ENCODE peak calls at places on chromosomes 16 and 17, in six cellular contexts. Z is hepatocyte, K is neural progenitor cell, G is PC-3, A is GM23248, J is GM23338. R is an unnamed sample.

GRCh38 chr17:28112199-28112995 is 69.9 kb downstream of the NLK start:
- DNase-seq in G (peak), Z (no peak), K (no peak), A (peak), J (no peak), R (no peak)

GRCh38 chr17:6914711-6915110 is 81.1 kb upstream of the ALOX12 start:
- DNase-seq in A (peak), Z (no peak), J (no peak), K (no peak), G (no peak), R (no peak)

GRCh38 chr16:68711421-68712139 is 25.5 kb upstream of the CDH1 start:
- DNase-seq in Z (no peak), K (no peak), J (no peak), A (no peak), G (no peak), R (no peak)

GRCh38 chr17:78252111-78252634 is 20.7 kb downstream of the TMEM235 start:
- DNase-seq in K (no peak), J (no peak), G (no peak), A (no peak), Z (no peak), R (no peak)

GRCh38 chr17:80475949-80476876 is at the start of gene NPTX1:
- DNase-seq in G (peak), K (peak), J (peak), A (peak), Z (peak), R (peak)

GRCh38 chr16:85002099-85002541 is 9.2 kb downstream of the ZDHHC7 start:
- DNase-seq in A (no peak), J (no peak), K (no peak), Z (no peak), G (no peak), R (no peak)

GRCh38 chr17:7318121-7318860 is 3.1 kb upstream of the GPS2 start:
- DNase-seq in Z (peak), A (no peak), K (no peak), J (no peak), G (no peak), R (no peak)

GRCh38 chr17:62096401-62096670 is 31.3 kb upstream of the MED13 start:
- DNase-seq in A (no peak), G (no peak), J (no peak), K (no peak), Z (no peak), R (no peak)

GRCh38 chr17:61656721-61657217 is 65.8 kb upstream of the NACA2 start:
- DNase-seq in G (no peak), A (no peak), Z (no peak), K (no peak), J (no peak), R (no peak)

GRCh38 chr16:48126801-48127644 is 28.8 kb downstream of the ABCC12 start:
- DNase-seq in G (peak), Z (peak), K (no peak), A (peak), J (no peak), R (no peak)

GRCh38 chr16:60989592-60989991 is 1046.6 kb downstream of the CDH8 start:
- DNase-seq in A (no peak), K (no peak), J (no peak), G (no peak), Z (no peak), R (no peak)

GRCh38 chr16:15052747-15053476 is 3.0 kb downstream of the NTAN1 start:
- DNase-seq in J (no peak), G (no peak), K (no peak), A (peak), Z (no peak), R (no peak)

GRCh38 chr17:15269690-15270089 is 4.6 kb upstream of the PMP22 start:
- DNase-seq in G (no peak), A (no peak), K (no peak), Z (no peak), J (no peak), R (no peak)

GRCh38 chr17:42405963-42406495 is 17.0 kb downstream of the CAVIN1 start:
- DNase-seq in J (peak), G (no peak), Z (peak), A (peak), K (peak), R (peak)

GRCh38 chr16:2692251-2692947 is 10.1 kb downstream of the KCTD5 start:
- DNase-seq in K (peak), G (no peak), Z (no peak), A (no peak), J (peak), R (no peak)

GRCh38 chr17:76273435-76273921 is 8.3 kb downstream of the UBALD2 start:
- DNase-seq in A (no peak), Z (no peak), G (no peak), K (no peak), J (no peak), R (peak)

GRCh38 chr16:59192551-59193199 is 458.6 kb upstream of the GOT2 start:
- DNase-seq in K (peak), A (peak), Z (peak), G (peak), J (peak), R (peak)

GRCh38 chr17:57004944-57005579 is 27.1 kb downstream of the SCPEP1 start:
- DNase-seq in G (peak), Z (no peak), J (peak), K (peak), A (no peak), R (no peak)

GRCh38 chr17:60154616-60155426 is 5.0 kb downstream of the CA4 start:
- DNase-seq in Z (no peak), J (peak), A (peak), K (no peak), G (peak), R (peak)

GRCh38 chr17:31508310-31509094 is 117.0 kb downstream of the RAB11FIP4 start:
- DNase-seq in K (peak), Z (no peak), J (peak), G (no peak), A (peak), R (no peak)

GRCh38 chr16:1706386-1707192 is 594 bp downstream of the MAPK8IP3 start:
- DNase-seq in Z (peak), G (no peak), J (peak), K (peak), A (peak), R (peak)

GRCh38 chr16:49410226-49410625 is 36.6 kb downstream of the C16orf78 start:
- DNase-seq in J (no peak), A (no peak), G (no peak), Z (no peak), K (no peak), R (no peak)

GRCh38 chr17:29918922-29919856 is 10.8 kb downstream of the SSH2 start:
- DNase-seq in K (no peak), A (peak), G (peak), J (no peak), Z (no peak), R (no peak)

GRCh38 chr16:84266451-84266850 is 26.6 kb upstream of the KCNG4 start:
- DNase-seq in K (peak), J (peak), G (peak), Z (peak), A (peak), R (peak)

DNA sequence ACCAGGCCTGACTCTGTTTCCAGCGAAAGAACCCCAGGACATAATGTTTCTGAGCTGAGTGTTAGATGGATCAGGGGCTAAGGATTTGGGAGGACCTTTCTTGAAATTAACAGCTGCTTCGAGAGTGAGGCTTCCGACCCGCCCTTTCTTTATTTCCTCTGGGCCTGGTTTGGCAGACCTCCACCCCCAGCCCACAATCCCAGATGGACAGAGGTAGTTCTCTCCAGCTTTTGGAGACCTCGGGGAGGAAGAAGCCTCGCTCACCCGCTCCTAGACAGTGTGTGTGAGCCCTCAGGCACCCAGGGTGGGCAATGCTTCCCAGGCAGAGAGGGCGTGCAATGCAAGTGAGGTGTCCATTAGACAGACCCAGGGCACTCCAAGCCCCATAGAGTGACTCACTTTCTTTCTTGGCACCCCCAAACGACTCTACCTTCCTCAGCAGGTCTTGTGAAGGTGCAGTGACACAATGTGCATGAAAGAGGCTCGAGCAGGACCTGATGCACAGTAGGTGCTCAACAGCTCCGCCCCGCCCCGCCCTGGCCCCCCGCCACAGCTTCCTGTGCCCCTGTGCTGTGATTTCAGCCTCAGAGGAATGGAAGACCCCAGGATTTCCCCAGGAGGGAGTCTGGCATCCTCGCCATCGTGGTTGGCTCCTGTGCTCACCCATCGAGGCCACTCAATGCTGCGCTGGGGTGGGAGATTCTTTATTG is 50.7 kb upstream of the TOB1 start:
- DNase-seq in A (no peak), G (no peak), K (no peak), J (no peak), Z (no peak), R (no peak)
- TF ChIP-seq EZH2phosphoT487 in A (no peak), G (no peak), K (no peak), J (no peak), Z (no peak), R (no peak)

GRCh38 chr16:17224859-17225258 is 245.9 kb downstream of the XYLT1 start:
- DNase-seq in K (no peak), A (peak), Z (peak), J (no peak), G (no peak), R (no peak)

GRCh38 chr16:17224350-17224749 is 246.4 kb downstream of the XYLT1 start:
- DNase-seq in A (no peak), K (no peak), Z (no peak), J (no peak), G (no peak), R (no peak)

GRCh38 chr16:17222756-17223411 is 247.9 kb downstream of the XYLT1 start:
- DNase-seq in J (peak), G (no peak), A (no peak), K (no peak), Z (no peak), R (no peak)

GRCh38 chr16:17225551-17225950 is 245.2 kb downstream of the XYLT1 start:
- DNase-seq in J (no peak), Z (no peak), K (no peak), A (peak), G (no peak), R (no peak)

DNA sequence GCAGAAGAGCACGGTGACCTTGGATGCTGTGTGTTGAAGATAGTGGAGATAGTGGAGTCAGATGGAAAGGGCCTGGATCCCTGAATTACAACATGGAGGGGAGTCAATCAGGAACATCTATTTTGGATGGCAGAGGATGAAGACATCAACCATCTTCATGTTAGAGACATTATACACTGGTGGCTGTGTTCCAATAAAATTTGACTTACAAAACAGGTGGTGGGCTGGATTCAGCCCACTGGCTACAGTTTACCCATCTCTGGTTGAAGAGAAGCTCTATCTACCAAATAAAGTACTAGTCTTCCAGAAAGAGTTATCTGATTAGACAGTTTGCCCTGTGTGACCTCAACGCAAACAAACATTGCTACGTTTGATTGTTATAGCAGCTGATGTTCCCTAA is 247.2 kb downstream of the XYLT1 start:
- DNase-seq in A (no peak), K (no peak), Z (no peak), G (no peak), J (no peak), R (no peak)
- TF ChIP-seq EZH2phosphoT487 in A (no peak), K (no peak), Z (no peak), G (no peak), J (no peak), R (no peak)

DNA sequence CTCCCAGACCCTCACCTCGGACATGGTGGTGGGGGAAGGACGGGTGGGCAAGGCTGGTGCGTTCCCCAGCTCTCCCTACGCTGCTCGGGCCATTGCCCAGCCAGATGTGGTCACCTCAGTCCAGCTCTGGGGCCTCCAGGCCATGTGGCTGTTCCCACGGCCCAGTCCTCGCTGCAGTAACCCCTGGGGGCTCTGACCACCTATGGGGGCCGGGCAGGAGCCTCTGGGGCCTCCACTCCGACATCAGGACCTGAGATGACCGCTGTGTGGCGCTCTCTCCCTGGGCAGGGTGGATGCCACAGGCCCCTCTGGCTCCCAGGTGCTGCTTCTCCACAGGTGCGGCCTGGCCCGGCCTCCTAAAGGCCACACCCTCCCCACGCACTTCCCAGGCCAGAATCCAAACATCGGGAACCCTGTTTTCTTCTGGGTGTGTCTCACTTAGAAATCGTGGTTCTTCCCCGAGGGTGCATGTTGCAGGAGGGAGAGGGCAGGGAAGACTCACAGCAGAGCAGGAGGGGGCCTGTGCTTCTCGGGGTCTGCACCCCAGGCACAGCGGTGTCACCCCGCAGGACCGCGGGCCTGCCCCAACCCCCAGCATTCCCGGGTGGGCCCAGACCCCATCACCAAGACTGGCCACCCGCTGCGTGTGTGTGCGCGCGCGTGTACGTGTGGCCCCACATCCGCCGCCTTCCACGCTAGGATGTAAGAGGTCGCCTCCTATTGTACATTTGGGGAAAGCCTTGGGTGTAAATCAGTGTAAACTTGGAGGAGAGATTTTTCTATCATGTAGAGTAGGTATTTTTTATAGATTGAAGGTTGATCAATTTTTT is 5.9 kb upstream of the CAPN15 start:
- DNase-seq in G (no peak), Z (no peak), A (no peak), K (no peak), J (peak), R (no peak)
- TF ChIP-seq EZH2phosphoT487 in G (no peak), Z (no peak), A (no peak), K (no peak), J (no peak), R (no peak)

DNA sequence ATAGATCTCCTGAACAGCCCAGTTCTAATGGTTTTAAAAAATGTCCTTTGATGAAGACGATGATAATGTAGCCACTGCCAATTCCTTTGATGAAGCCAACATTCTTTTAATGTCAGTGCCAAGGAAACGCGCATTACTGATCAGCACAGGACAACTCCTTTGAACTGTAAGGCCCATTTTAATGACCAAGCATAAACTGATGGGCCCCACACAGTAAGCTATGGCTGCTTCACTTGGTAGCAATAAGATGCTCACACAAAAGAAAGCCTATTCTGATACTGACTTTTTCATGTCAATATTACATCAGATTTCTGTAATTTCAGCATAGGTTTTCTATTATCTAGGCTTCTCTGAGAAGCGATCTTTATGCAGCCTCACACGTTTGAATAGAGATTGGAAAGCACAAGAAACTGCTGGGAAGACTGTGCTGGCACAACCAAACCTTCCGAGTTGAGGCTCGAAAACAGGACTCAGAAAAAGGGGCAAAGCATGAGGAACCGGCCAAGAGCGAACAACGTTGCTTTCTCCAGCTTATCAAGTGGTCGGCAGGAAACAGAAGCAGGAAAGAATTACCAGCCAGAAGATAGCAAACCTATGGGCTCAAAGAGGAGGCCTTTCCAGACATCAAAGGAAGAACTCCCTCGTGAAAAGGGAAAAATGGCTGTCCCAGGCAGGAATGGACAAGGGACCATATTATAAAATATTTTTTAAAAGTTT is 19.4 kb downstream of the ERN1 start:
- DNase-seq in Z (no peak), G (no peak), A (no peak), K (no peak), J (no peak), R (no peak)
- TF ChIP-seq EZH2phosphoT487 in Z (no peak), G (no peak), A (no peak), K (no peak), J (no peak), R (no peak)

GRCh38 chr16:89407925-89408300 is 82.4 kb downstream of the ANKRD11 start:
- DNase-seq in G (no peak), A (peak), K (no peak), J (no peak), Z (peak), R (no peak)

GRCh38 chr16:89410794-89411309 is 79.5 kb downstream of the ANKRD11 start:
- DNase-seq in J (no peak), G (no peak), K (no peak), Z (peak), A (peak), R (peak)

GRCh38 chr16:89410322-89410721 is 80.0 kb downstream of the ANKRD11 start:
- DNase-seq in G (no peak), Z (no peak), A (no peak), K (no peak), J (no peak), R (no peak)

GRCh38 chr16:89408315-89408714 is 82.0 kb downstream of the ANKRD11 start:
- DNase-seq in G (no peak), A (no peak), Z (no peak), K (no peak), J (no peak), R (no peak)

GRCh38 chr16:89409161-89409711 is 81.1 kb downstream of the ANKRD11 start:
- DNase-seq in K (no peak), J (no peak), Z (peak), A (peak), G (peak), R (no peak)
- TF ChIP-seq EZH2phosphoT487 in K (no peak), J (no peak), Z (no peak), A (no peak), G (no peak), R (no peak)

DNA sequence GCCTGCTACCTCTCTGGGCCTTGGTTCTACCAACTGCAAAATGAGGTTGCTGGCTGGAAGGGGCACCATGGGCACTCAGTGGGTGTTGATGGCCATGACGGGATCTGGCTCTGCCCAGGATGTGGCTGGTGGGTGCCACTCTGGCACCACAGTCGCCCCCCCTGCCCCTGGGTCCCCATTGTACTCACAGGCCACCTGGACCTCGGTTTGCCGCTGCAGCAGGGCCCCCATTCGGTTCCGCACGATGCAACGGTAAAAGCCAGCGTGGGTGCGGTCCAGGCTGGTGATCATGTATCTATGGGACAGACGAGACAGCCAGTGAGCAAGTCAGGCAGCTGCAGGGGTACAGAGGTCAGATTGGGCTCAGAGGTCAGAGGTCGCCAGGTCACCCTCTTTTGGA is 160.1 kb upstream of the CDC42EP4 start:
- DNase-seq in K (no peak), J (no peak), Z (no peak), A (no peak), G (no peak), R (no peak)
- TF ChIP-seq EZH2phosphoT487 in K (no peak), J (no peak), Z (no peak), A (no peak), G (no peak), R (no peak)

GRCh38 chr16:86669937-86670772 is 91.8 kb downstream of the FOXL1 start:
- DNase-seq in K (peak), Z (peak), A (no peak), G (no peak), J (no peak), R (no peak)
- TF ChIP-seq EZH2phosphoT487 in K (no peak), Z (no peak), A (no peak), G (no peak), J (no peak), R (no peak)

GRCh38 chr17:34283571-34283970 is 2.0 kb upstream of the CCL11 start:
- DNase-seq in J (no peak), Z (no peak), A (no peak), K (no peak), G (no peak), R (no peak)
- TF ChIP-seq EZH2phosphoT487 in J (no peak), Z (no peak), A (no peak), K (no peak), G (no peak), R (no peak)

R was measured in SK-N-SH.